ENCODE peak calls at places on chromosomes 5 and 9, in five cellular contexts. One of them, this sample, is unnamed.

GRCh38 chr9:76394896-76395244 is 644 bp upstream of the RFK start:
- DNase-seq in neuronal stem cell: no peak
- DNase-seq in IMR-90: no peak
- DNase-seq in H9: peak
- DNase-seq in mesenchymal stem cell: peak
- DNase-seq in this sample: peak

GRCh38 chr5:83608122-83608521 is 112.5 kb downstream of the HAPLN1 start:
- DNase-seq in neuronal stem cell: peak
- DNase-seq in IMR-90: peak
- DNase-seq in H9: peak
- DNase-seq in mesenchymal stem cell: peak
- DNase-seq in this sample: peak

GRCh38 chr5:38921174-38921573 is 75.4 kb downstream of the OSMR start:
- DNase-seq in neuronal stem cell: peak
- DNase-seq in IMR-90: peak
- DNase-seq in H9: no peak
- DNase-seq in mesenchymal stem cell: peak
- DNase-seq in this sample: peak

GRCh38 chr5:138177936-138178515 is 404 bp downstream of the BRD8 start:
- DNase-seq in neuronal stem cell: no peak
- DNase-seq in IMR-90: peak
- DNase-seq in H9: no peak
- DNase-seq in mesenchymal stem cell: peak
- DNase-seq in this sample: peak

GRCh38 chr9:136052433-136052880 is 42.6 kb downstream of the NACC2 start:
- DNase-seq in neuronal stem cell: no peak
- DNase-seq in IMR-90: no peak
- DNase-seq in H9: peak
- DNase-seq in mesenchymal stem cell: no peak
- DNase-seq in this sample: no peak

GRCh38 chr5:133925866-133926488 is 42.4 kb downstream of the C5orf15 start:
- DNase-seq in neuronal stem cell: no peak
- DNase-seq in IMR-90: peak
- DNase-seq in H9: no peak
- DNase-seq in mesenchymal stem cell: no peak
- DNase-seq in this sample: peak

GRCh38 chr5:62562867-62563266 is 15.8 kb upstream of the LRRC70 start:
- DNase-seq in neuronal stem cell: no peak
- DNase-seq in IMR-90: no peak
- DNase-seq in H9: no peak
- DNase-seq in mesenchymal stem cell: no peak
- DNase-seq in this sample: peak

GRCh38 chr5:9069650-9070049 is 476.2 kb downstream of the SEMA5A start:
- DNase-seq in neuronal stem cell: no peak
- DNase-seq in IMR-90: peak
- DNase-seq in H9: no peak
- DNase-seq in mesenchymal stem cell: peak
- DNase-seq in this sample: no peak

GRCh38 chr5:99949969-99950524 is 585.1 kb upstream of the FAM174A start:
- DNase-seq in neuronal stem cell: no peak
- DNase-seq in IMR-90: no peak
- DNase-seq in H9: no peak
- DNase-seq in mesenchymal stem cell: no peak
- DNase-seq in this sample: no peak

GRCh38 chr5:150081541-150082283 is 4.6 kb downstream of the CSF1R start:
- DNase-seq in neuronal stem cell: no peak
- DNase-seq in IMR-90: peak
- DNase-seq in H9: no peak
- DNase-seq in mesenchymal stem cell: no peak
- DNase-seq in this sample: no peak

GRCh38 chr5:2756211-2756746 is 4.8 kb upstream of the IRX2 start:
- DNase-seq in neuronal stem cell: no peak
- DNase-seq in IMR-90: peak
- DNase-seq in H9: peak
- DNase-seq in mesenchymal stem cell: no peak
- DNase-seq in this sample: peak

GRCh38 chr9:98522487-98522886 is 186.2 kb downstream of the GABBR2 start:
- DNase-seq in neuronal stem cell: no peak
- DNase-seq in IMR-90: no peak
- DNase-seq in H9: no peak
- DNase-seq in mesenchymal stem cell: no peak
- DNase-seq in this sample: no peak

GRCh38 chr9:85610074-85610855 is 131.5 kb downstream of the AGTPBP1 start:
- DNase-seq in neuronal stem cell: peak
- DNase-seq in IMR-90: peak
- DNase-seq in H9: no peak
- DNase-seq in mesenchymal stem cell: peak
- DNase-seq in this sample: peak

GRCh38 chr9:11319477-11320060 is 706.8 kb upstream of the PTPRD start:
- DNase-seq in neuronal stem cell: peak
- DNase-seq in IMR-90: no peak
- DNase-seq in H9: no peak
- DNase-seq in mesenchymal stem cell: peak
- DNase-seq in this sample: peak

GRCh38 chr5:56735845-56736641 is 79.3 kb upstream of the MAP3K1 start:
- DNase-seq in neuronal stem cell: no peak
- DNase-seq in IMR-90: no peak
- DNase-seq in H9: no peak
- DNase-seq in mesenchymal stem cell: no peak
- DNase-seq in this sample: no peak

GRCh38 chr5:10740384-10740783 is 20.6 kb downstream of the DAP start:
- DNase-seq in neuronal stem cell: no peak
- DNase-seq in IMR-90: no peak
- DNase-seq in H9: no peak
- DNase-seq in mesenchymal stem cell: no peak
- DNase-seq in this sample: no peak

GRCh38 chr5:122921826-122922225 is 76.4 kb downstream of the SNX24 start:
- DNase-seq in neuronal stem cell: no peak
- DNase-seq in IMR-90: no peak
- DNase-seq in H9: no peak
- DNase-seq in mesenchymal stem cell: peak
- DNase-seq in this sample: peak

GRCh38 chr9:126663661-126664072 is 49.9 kb downstream of the LMX1B start:
- DNase-seq in neuronal stem cell: no peak
- DNase-seq in IMR-90: no peak
- DNase-seq in H9: no peak
- DNase-seq in mesenchymal stem cell: no peak
- DNase-seq in this sample: no peak

GRCh38 chr9:38066167-38066906 is 2.7 kb downstream of the SHB start:
- DNase-seq in neuronal stem cell: no peak
- DNase-seq in IMR-90: no peak
- DNase-seq in H9: no peak
- DNase-seq in mesenchymal stem cell: no peak
- DNase-seq in this sample: peak

GRCh38 chr9:19471737-19472648 is 63.2 kb downstream of the ACER2 start:
- DNase-seq in neuronal stem cell: peak
- DNase-seq in IMR-90: peak
- DNase-seq in H9: peak
- DNase-seq in mesenchymal stem cell: peak
- DNase-seq in this sample: peak

GRCh38 chr5:43543434-43543833 is 13.4 kb downstream of the PAIP1 start:
- DNase-seq in neuronal stem cell: no peak
- DNase-seq in IMR-90: no peak
- DNase-seq in H9: no peak
- DNase-seq in mesenchymal stem cell: no peak
- DNase-seq in this sample: no peak

GRCh38 chr5:43547532-43547931 is 9.3 kb downstream of the PAIP1 start:
- DNase-seq in neuronal stem cell: no peak
- DNase-seq in IMR-90: no peak
- DNase-seq in H9: no peak
- DNase-seq in mesenchymal stem cell: no peak
- DNase-seq in this sample: no peak

GRCh38 chr5:43553381-43553780 is 3.5 kb downstream of the PAIP1 start:
- DNase-seq in neuronal stem cell: no peak
- DNase-seq in IMR-90: peak
- DNase-seq in H9: no peak
- DNase-seq in mesenchymal stem cell: peak
- DNase-seq in this sample: peak

DNA sequence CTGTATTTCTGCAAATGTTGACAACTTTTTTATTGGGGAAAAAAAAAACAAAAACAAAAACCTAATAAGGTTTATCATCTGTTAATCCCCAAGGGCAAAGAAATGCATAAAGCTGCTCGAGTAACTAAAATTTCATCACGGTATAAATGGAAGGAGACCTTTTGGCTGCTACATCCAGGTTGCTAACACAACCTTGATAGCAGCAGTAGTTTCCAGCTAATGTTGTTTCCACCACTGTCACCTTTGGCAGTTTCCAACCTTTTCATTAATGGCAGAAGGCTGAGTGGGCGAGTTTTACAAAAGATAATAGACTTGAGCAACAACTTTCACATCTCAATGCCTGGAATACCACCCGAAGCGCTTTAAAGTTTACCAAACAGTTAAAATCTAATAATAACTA is 8.5 kb downstream of the PAIP1 start:
- DNase-seq in neuronal stem cell: no peak
- DNase-seq in IMR-90: no peak
- DNase-seq in H9: no peak
- DNase-seq in mesenchymal stem cell: no peak
- DNase-seq in this sample: no peak
- H2BK5ac ChIP-seq in neuronal stem cell: no peak
- H2BK5ac ChIP-seq in IMR-90: no peak
- H2BK5ac ChIP-seq in H9: no peak
- H2BK5ac ChIP-seq in mesenchymal stem cell: no peak
- H2BK5ac ChIP-seq in this sample: no peak

GRCh38 chr5:15026944-15027343 is 155.4 kb upstream of the ANKH start:
- DNase-seq in neuronal stem cell: no peak
- DNase-seq in IMR-90: no peak
- DNase-seq in H9: peak
- DNase-seq in mesenchymal stem cell: no peak
- DNase-seq in this sample: peak
- H2BK120ac ChIP-seq in neuronal stem cell: no peak
- H2BK120ac ChIP-seq in IMR-90: no peak
- H2BK120ac ChIP-seq in H9: no peak
- H2BK120ac ChIP-seq in mesenchymal stem cell: no peak
- H2BK120ac ChIP-seq in this sample: no peak

GRCh38 chr5:177501874-177502678 is 4.7 kb upstream of the PDLIM7 start:
- DNase-seq in neuronal stem cell: no peak
- DNase-seq in IMR-90: no peak
- DNase-seq in H9: no peak
- DNase-seq in mesenchymal stem cell: no peak
- DNase-seq in this sample: no peak
- H2BK15ac ChIP-seq in neuronal stem cell: peak
- H2BK15ac ChIP-seq in IMR-90: no peak
- H2BK15ac ChIP-seq in H9: no peak
- H2BK15ac ChIP-seq in mesenchymal stem cell: no peak
- H2BK15ac ChIP-seq in this sample: no peak

GRCh38 chr5:155085282-155085990 is 71.9 kb downstream of the KIF4B start:
- DNase-seq in neuronal stem cell: no peak
- DNase-seq in IMR-90: no peak
- DNase-seq in H9: no peak
- DNase-seq in mesenchymal stem cell: no peak
- DNase-seq in this sample: no peak
- H2BK5ac ChIP-seq in neuronal stem cell: no peak
- H2BK5ac ChIP-seq in IMR-90: no peak
- H2BK5ac ChIP-seq in H9: no peak
- H2BK5ac ChIP-seq in mesenchymal stem cell: no peak
- H2BK5ac ChIP-seq in this sample: no peak

GRCh38 chr9:2403701-2404100 is 217.9 kb upstream of the VLDLR start:
- DNase-seq in neuronal stem cell: no peak
- DNase-seq in IMR-90: no peak
- DNase-seq in H9: no peak
- DNase-seq in mesenchymal stem cell: peak
- DNase-seq in this sample: no peak
- H2BK120ac ChIP-seq in neuronal stem cell: no peak
- H2BK120ac ChIP-seq in IMR-90: no peak
- H2BK120ac ChIP-seq in H9: no peak
- H2BK120ac ChIP-seq in mesenchymal stem cell: no peak
- H2BK120ac ChIP-seq in this sample: no peak

GRCh38 chr5:54312499-54312898 is 2.1 kb upstream of the ARL15 start:
- DNase-seq in neuronal stem cell: no peak
- DNase-seq in IMR-90: no peak
- DNase-seq in H9: no peak
- DNase-seq in mesenchymal stem cell: no peak
- DNase-seq in this sample: no peak

GRCh38 chr5:54309237-54309636 is 1.1 kb downstream of the ARL15 start:
- DNase-seq in neuronal stem cell: no peak
- DNase-seq in IMR-90: peak
- DNase-seq in H9: no peak
- DNase-seq in mesenchymal stem cell: peak
- DNase-seq in this sample: no peak

GRCh38 chr5:54309751-54310432 is 481 bp downstream of the ARL15 start:
- DNase-seq in neuronal stem cell: peak
- DNase-seq in IMR-90: peak
- DNase-seq in H9: no peak
- DNase-seq in mesenchymal stem cell: peak
- DNase-seq in this sample: peak

GRCh38 chr5:54311178-54311811 is 922 bp upstream of the ARL15 start:
- DNase-seq in neuronal stem cell: peak
- DNase-seq in IMR-90: peak
- DNase-seq in H9: no peak
- DNase-seq in mesenchymal stem cell: peak
- DNase-seq in this sample: peak

GRCh38 chr5:54310433-54311177 is at the start of gene ARL15:
- DNase-seq in neuronal stem cell: peak
- DNase-seq in IMR-90: peak
- DNase-seq in H9: peak
- DNase-seq in mesenchymal stem cell: peak
- DNase-seq in this sample: peak
- H2BK15ac ChIP-seq in neuronal stem cell: peak
- H2BK15ac ChIP-seq in IMR-90: no peak
- H2BK15ac ChIP-seq in H9: no peak
- H2BK15ac ChIP-seq in mesenchymal stem cell: peak
- H2BK15ac ChIP-seq in this sample: no peak

This sample was measured in mesendoderm.